ENCODE peak calls at places on chromosomes 7 and 10, in seven cellular contexts. D is HCT116, O is SK-N-SH, B is K562, G is H1, C is HepG2, T is GM12878. Y is an unnamed sample. For H3K36me3, the result is how much of the 10 kb centered on the place peaks cover.

GRCh38 chr7:143374556-143374955 is 6.6 kb upstream of the ZYX start:
- DNase-seq in D (no peak), O (no peak), B (no peak), G (no peak), C (no peak), T (no peak), Y (no peak)

GRCh38 chr7:137539111-137539715 is 195.7 kb upstream of the PTN start:
- DNase-seq in D (no peak), O (no peak), B (no peak), G (no peak), C (no peak), T (no peak), Y (no peak)

GRCh38 chr10:101066890-101067355 is 5.1 kb downstream of the KAZALD1 start:
- DNase-seq in D (no peak), O (peak), B (no peak), G (no peak), C (no peak), T (no peak), Y (no peak)

GRCh38 chr10:29773675-29774091 is 138.9 kb upstream of the SVIL start:
- DNase-seq in D (no peak), O (peak), B (no peak), G (no peak), C (no peak), T (no peak), Y (no peak)

GRCh38 chr7:1086588-1087461 is 1.1 kb upstream of the GPER1 start:
- DNase-seq in D (peak), O (peak), B (peak), G (peak), C (peak), T (no peak), Y (peak)

GRCh38 chr10:110861930-110862677 is 9.6 kb upstream of the PDCD4 start:
- DNase-seq in D (no peak), O (no peak), B (no peak), G (no peak), C (no peak), T (no peak), Y (no peak)

GRCh38 chr10:79028456-79029010 is 40.2 kb upstream of the ZMIZ1 start:
- DNase-seq in D (no peak), O (no peak), B (no peak), G (no peak), C (no peak), T (no peak), Y (no peak)

GRCh38 chr7:94060772-94061171 is 56.6 kb upstream of the BET1 start:
- DNase-seq in D (no peak), O (no peak), B (no peak), G (no peak), C (no peak), T (no peak), Y (no peak)

GRCh38 chr7:125506331-125506730 is 576.7 kb upstream of the POT1 start:
- DNase-seq in D (no peak), O (no peak), B (no peak), G (no peak), C (no peak), T (no peak), Y (no peak)

GRCh38 chr7:71096341-71096740 is 35.6 kb upstream of the GALNT17 start:
- DNase-seq in D (no peak), O (no peak), B (no peak), G (no peak), C (no peak), T (no peak), Y (no peak)

GRCh38 chr7:101823086-101823485 is 5.7 kb downstream of the CUX1 start:
- DNase-seq in D (no peak), O (no peak), B (no peak), G (no peak), C (no peak), T (no peak), Y (no peak)

GRCh38 chr7:108086546-108086945 is 43.6 kb downstream of the LAMB4 start:
- DNase-seq in D (no peak), O (no peak), B (no peak), G (no peak), C (no peak), T (no peak), Y (no peak)

GRCh38 chr10:80945267-80945880 is 407.7 kb downstream of the SH2D4B start:
- DNase-seq in D (no peak), O (peak), B (no peak), G (no peak), C (peak), T (no peak), Y (peak)

GRCh38 chr7:28069788-28070187 is 110.8 kb downstream of the JAZF1 start:
- DNase-seq in D (no peak), O (no peak), B (no peak), G (no peak), C (no peak), T (no peak), Y (no peak)

GRCh38 chr7:142884285-142884637 is 1.3 kb downstream of the TRPV6 start:
- DNase-seq in D (no peak), O (no peak), B (no peak), G (no peak), C (no peak), T (no peak), Y (no peak)

GRCh38 chr7:155214328-155214986 is 83.2 kb upstream of the INSIG1 start:
- DNase-seq in D (no peak), O (no peak), B (no peak), G (no peak), C (no peak), T (no peak), Y (no peak)

DNA sequence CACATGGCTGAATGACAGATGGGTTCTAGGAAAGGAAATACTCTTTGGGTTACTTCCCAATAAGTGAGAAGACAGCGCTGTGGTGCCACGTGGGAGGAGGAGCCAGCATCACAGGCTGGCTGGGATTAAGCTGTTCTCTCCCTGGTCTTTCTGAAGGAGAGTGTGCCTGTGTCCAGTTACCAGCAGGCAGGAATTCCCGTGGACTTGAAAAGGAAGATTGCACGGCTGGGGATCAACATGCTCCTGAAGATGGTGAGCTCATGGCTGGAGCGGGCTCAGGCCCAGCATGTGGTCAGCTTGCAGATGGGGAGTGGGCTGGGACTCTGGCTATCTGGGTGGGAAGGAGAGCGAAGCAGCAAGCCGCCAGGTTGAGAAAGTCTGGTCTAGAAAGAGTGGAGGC is 8.1 kb downstream of the ADCK2 start:
- DNase-seq in D (no peak), O (no peak), B (no peak), G (no peak), C (no peak), T (no peak), Y (no peak)
- H3K36me3 ChIP-seq in D (under half), O (under half), B (under half), G (under half), C (under half), T (under half), Y (under half)

GRCh38 chr7:157020514-157021070 is 10.1 kb upstream of the MNX1 start:
- DNase-seq in D (no peak), O (peak), B (no peak), G (no peak), C (no peak), T (no peak), Y (no peak)

GRCh38 chr7:157022681-157023588 is 12.5 kb upstream of the MNX1 start:
- DNase-seq in D (no peak), O (peak), B (no peak), G (peak), C (no peak), T (no peak), Y (no peak)

GRCh38 chr7:157021071-157021891 is 10.8 kb upstream of the MNX1 start:
- DNase-seq in D (no peak), O (peak), B (no peak), G (peak), C (no peak), T (no peak), Y (no peak)

GRCh38 chr7:157023589-157023905 is 13.1 kb upstream of the MNX1 start:
- DNase-seq in D (no peak), O (no peak), B (no peak), G (no peak), C (no peak), T (no peak), Y (no peak)

GRCh38 chr7:157021893-157022680 is 11.6 kb upstream of the MNX1 start:
- DNase-seq in D (no peak), O (peak), B (no peak), G (peak), C (no peak), T (no peak), Y (no peak)
- TF ChIP-seq YY1 in D (no peak), O (no peak), B (no peak), G (no peak), C (no peak), T (no peak), Y (no peak)

GRCh38 chr10:27147701-27148100 is 6.5 kb downstream of the YME1L1 start:
- DNase-seq in D (no peak), O (no peak), B (no peak), G (no peak), C (no peak), T (no peak), Y (no peak)

GRCh38 chr10:27143686-27144085 is 10.5 kb downstream of the YME1L1 start:
- DNase-seq in D (no peak), O (no peak), B (no peak), G (no peak), C (no peak), T (no peak), Y (no peak)

GRCh38 chr10:27150261-27150660 is 3.9 kb downstream of the YME1L1 start:
- DNase-seq in D (no peak), O (no peak), B (no peak), G (no peak), C (no peak), T (no peak), Y (no peak)

DNA sequence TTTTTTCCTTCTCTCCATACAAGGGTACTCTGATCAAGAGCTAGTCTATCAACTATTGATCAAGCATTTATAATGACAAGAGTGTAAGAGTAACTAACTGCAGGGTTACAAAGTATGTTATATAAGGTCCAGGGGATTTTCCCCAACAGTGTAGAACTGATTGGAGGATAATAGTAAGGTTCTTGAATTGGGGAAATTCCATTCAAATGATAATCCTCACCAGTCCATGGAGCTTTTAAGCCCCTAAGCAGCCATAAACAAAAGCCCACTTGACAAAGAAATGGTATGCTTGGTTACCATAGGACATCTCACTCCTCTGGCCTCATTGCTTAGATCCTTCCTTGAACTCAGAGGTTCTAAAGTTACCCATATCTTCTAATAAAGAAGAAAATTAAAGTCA is 8.2 kb downstream of the YME1L1 start:
- DNase-seq in D (no peak), O (no peak), B (no peak), G (no peak), C (no peak), T (no peak), Y (peak)
- H3K36me3 ChIP-seq in D (under half), O (half or more), B (half or more), G (half or more), C (half or more), T (under half), Y (half or more)

GRCh38 chr10:89516149-89516832 is 19.1 kb downstream of the SLC16A12 start:
- DNase-seq in D (no peak), O (no peak), B (no peak), G (no peak), C (no peak), T (no peak), Y (no peak)
- TF ChIP-seq YY1 in D (no peak), O (no peak), B (no peak), G (no peak), C (no peak), T (no peak), Y (no peak)

DNA sequence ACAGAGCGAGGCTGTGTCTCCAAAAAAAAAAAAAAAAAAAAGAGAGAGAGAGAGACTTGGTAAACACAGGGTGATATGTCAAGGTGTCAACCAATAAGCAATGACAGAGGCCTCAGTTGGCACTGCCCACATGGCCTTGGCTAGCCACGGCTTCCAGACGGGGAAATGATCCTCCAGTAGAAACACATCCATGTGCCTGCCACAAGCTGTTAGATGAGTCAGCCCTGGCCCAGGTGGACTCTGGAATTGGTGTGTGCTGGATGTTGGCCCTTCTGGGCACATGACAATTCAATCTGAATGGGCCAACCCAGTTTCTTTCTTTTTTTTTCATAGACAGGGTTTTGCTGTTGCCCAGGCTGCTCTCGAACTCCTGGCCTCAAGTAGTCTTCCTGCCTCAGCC is 13.7 kb downstream of the RFC2 start:
- DNase-seq in D (no peak), O (no peak), B (no peak), G (no peak), C (no peak), T (no peak), Y (no peak)
- H3K36me3 ChIP-seq in D (under half), O (half or more), B (half or more), G (half or more), C (half or more), T (under half), Y (half or more)

GRCh38 chr7:22726345-22726848 is 603 bp upstream of the IL6 start:
- DNase-seq in D (peak), O (peak), B (peak), G (peak), C (peak), T (no peak), Y (peak)
- TF ChIP-seq YY1 in D (no peak), O (no peak), B (no peak), G (no peak), C (no peak), T (peak), Y (no peak)

GRCh38 chr10:122164028-122164601 is 107.0 kb upstream of the BTBD16 start:
- DNase-seq in D (no peak), O (peak), B (no peak), G (no peak), C (no peak), T (no peak), Y (no peak)
- H3K36me3 ChIP-seq in D (under half), O (under half), B (under half), G (under half), C (under half), T (under half), Y (under half)

GRCh38 chr7:123771846-123772245 is 23.0 kb upstream of the WASL start:
- DNase-seq in D (no peak), O (no peak), B (no peak), G (no peak), C (no peak), T (no peak), Y (no peak)

GRCh38 chr7:123768493-123768892 is 19.7 kb upstream of the WASL start:
- DNase-seq in D (no peak), O (no peak), B (no peak), G (no peak), C (no peak), T (no peak), Y (no peak)

GRCh38 chr7:123771256-123771655 is 22.5 kb upstream of the WASL start:
- DNase-seq in D (no peak), O (no peak), B (no peak), G (no peak), C (no peak), T (no peak), Y (no peak)

GRCh38 chr7:123769371-123769770 is 20.6 kb upstream of the WASL start:
- DNase-seq in D (peak), O (no peak), B (no peak), G (no peak), C (peak), T (no peak), Y (no peak)

DNA sequence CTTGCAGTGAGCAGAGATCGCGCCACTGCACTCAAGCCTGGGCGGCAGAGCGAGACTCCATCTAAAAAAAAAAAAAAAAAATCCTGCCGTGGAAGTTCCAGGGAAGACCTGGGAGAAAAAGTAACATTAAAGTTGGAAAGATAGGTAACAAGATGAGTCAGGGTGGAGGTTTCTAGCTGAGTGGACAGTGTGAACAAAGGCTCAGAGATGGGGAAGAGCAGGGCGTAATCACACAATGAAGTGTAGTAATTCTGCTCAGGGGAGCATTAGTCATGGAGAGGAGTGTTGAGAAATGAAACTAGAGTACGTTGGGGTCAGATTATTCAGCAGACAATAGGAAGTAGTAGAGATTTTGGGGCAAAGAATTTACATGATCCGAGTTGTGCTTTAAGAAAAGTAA is 21.6 kb upstream of the WASL start:
- DNase-seq in D (no peak), O (no peak), B (no peak), G (no peak), C (peak), T (no peak), Y (no peak)
- TF ChIP-seq YY1 in D (no peak), O (no peak), B (no peak), G (no peak), C (no peak), T (no peak), Y (no peak)

DNA sequence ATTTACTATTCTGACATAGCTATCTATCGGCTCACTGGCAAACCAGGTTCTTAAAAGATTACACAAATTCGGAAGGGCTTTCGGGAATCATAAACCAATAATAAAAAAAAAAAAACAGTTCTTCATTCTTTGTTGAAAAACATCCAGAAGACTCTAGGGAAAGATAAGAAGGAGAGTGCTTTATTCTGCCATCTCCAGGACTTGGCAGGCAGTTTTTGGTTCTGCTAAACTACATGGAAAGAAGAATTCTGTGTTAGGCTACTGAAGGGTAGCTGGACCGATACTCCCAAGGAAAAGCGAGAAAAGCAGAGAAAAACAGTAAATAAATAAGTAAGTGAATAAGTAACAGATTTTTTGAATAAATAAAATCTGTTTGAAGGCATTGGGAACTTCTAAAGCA is 423.5 kb upstream of the KLF6 start:
- DNase-seq in D (no peak), O (no peak), B (no peak), G (no peak), C (no peak), T (no peak), Y (no peak)
- H3K36me3 ChIP-seq in D (under half), O (under half), B (under half), G (under half), C (under half), T (under half), Y (under half)

DNA sequence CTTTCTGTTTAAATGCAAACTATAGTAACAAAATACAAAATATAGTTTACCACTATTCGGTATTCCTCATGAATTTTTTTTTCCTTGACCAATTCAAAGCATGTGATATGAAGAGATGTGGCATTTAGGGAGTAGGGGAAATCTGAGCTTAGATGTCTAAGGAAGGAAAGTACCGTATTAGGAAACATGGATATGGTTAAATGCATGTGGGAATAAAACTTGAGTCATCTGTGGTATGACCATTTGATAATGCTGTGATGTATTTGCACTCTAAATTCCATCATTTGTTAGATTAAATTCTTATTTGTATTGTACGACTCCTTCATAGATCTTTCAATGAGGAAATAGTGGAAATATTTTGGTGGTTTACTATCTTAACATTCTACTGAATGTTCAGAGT is 19.7 kb downstream of the AHR start:
- DNase-seq in D (no peak), O (no peak), B (no peak), G (no peak), C (no peak), T (no peak), Y (no peak)
- TF ChIP-seq YY1 in D (no peak), O (no peak), B (no peak), G (no peak), C (no peak), T (no peak), Y (no peak)